ENCODE peak calls at places on chromosomes 3 and 15, in eight cellular contexts. One of them, this sample, is unnamed.

GRCh38 chr3:117473981-117474563 is 764.5 kb downstream of the TUSC7 start:
- DNase-seq in colonic mucosa: no peak
- DNase-seq in fibroblast of lung: no peak
- DNase-seq in AG09319: no peak
- DNase-seq in lung: no peak
- DNase-seq in mammary epithelial cell: no peak
- DNase-seq in psoas muscle: no peak
- DNase-seq in dorsolateral prefrontal cortex: no peak
- DNase-seq in this sample: no peak

GRCh38 chr3:107988464-107989156 is 102.2 kb downstream of the CD47 start:
- DNase-seq in colonic mucosa: peak; percentile 85
- DNase-seq in fibroblast of lung: peak; percentile 59
- DNase-seq in AG09319: peak; percentile 20
- DNase-seq in lung: peak; percentile 81
- DNase-seq in mammary epithelial cell: peak; percentile 64
- DNase-seq in psoas muscle: peak; percentile 53
- DNase-seq in dorsolateral prefrontal cortex: no peak
- DNase-seq in this sample: peak; percentile 83

GRCh38 chr3:136595862-136596697 is 156.1 kb downstream of the STAG1 start:
- DNase-seq in colonic mucosa: no peak
- DNase-seq in fibroblast of lung: no peak
- DNase-seq in AG09319: no peak
- DNase-seq in lung: no peak
- DNase-seq in mammary epithelial cell: no peak
- DNase-seq in psoas muscle: no peak
- DNase-seq in dorsolateral prefrontal cortex: no peak
- DNase-seq in this sample: no peak

GRCh38 chr15:101003706-101004105 is 84.5 kb downstream of the LRRK1 start:
- DNase-seq in colonic mucosa: peak; percentile 13
- DNase-seq in fibroblast of lung: no peak
- DNase-seq in AG09319: no peak
- DNase-seq in lung: no peak
- DNase-seq in mammary epithelial cell: no peak
- DNase-seq in psoas muscle: no peak
- DNase-seq in dorsolateral prefrontal cortex: no peak
- DNase-seq in this sample: no peak

GRCh38 chr15:79932447-79932846 is 35.6 kb upstream of the MTHFS start:
- DNase-seq in colonic mucosa: no peak
- DNase-seq in fibroblast of lung: peak; percentile 13
- DNase-seq in AG09319: no peak
- DNase-seq in lung: no peak
- DNase-seq in mammary epithelial cell: no peak
- DNase-seq in psoas muscle: no peak
- DNase-seq in dorsolateral prefrontal cortex: no peak
- DNase-seq in this sample: no peak

GRCh38 chr3:72085036-72085435 is 300.1 kb upstream of the PROK2 start:
- DNase-seq in colonic mucosa: no peak
- DNase-seq in fibroblast of lung: no peak
- DNase-seq in AG09319: no peak
- DNase-seq in lung: no peak
- DNase-seq in mammary epithelial cell: no peak
- DNase-seq in psoas muscle: no peak
- DNase-seq in dorsolateral prefrontal cortex: no peak
- DNase-seq in this sample: no peak

GRCh38 chr15:99704444-99704838 is 28.8 kb downstream of the LYSMD4 start:
- DNase-seq in colonic mucosa: peak; percentile 46
- DNase-seq in fibroblast of lung: peak; percentile 80
- DNase-seq in AG09319: peak; percentile 69
- DNase-seq in lung: no peak
- DNase-seq in mammary epithelial cell: peak; percentile 83
- DNase-seq in psoas muscle: no peak
- DNase-seq in dorsolateral prefrontal cortex: no peak
- DNase-seq in this sample: no peak

GRCh38 chr15:57263520-57263919 is 112.8 kb upstream of the CGNL1 start:
- DNase-seq in colonic mucosa: no peak
- DNase-seq in fibroblast of lung: no peak
- DNase-seq in AG09319: no peak
- DNase-seq in lung: no peak
- DNase-seq in mammary epithelial cell: no peak
- DNase-seq in psoas muscle: no peak
- DNase-seq in dorsolateral prefrontal cortex: no peak
- DNase-seq in this sample: no peak

GRCh38 chr3:25558796-25559195 is 105.9 kb downstream of the TOP2B start:
- DNase-seq in colonic mucosa: no peak
- DNase-seq in fibroblast of lung: peak; percentile 89
- DNase-seq in AG09319: no peak
- DNase-seq in lung: no peak
- DNase-seq in mammary epithelial cell: no peak
- DNase-seq in psoas muscle: no peak
- DNase-seq in dorsolateral prefrontal cortex: no peak
- DNase-seq in this sample: no peak

GRCh38 chr3:128167973-128168674 is 14.8 kb downstream of the EEFSEC start:
- DNase-seq in colonic mucosa: no peak
- DNase-seq in fibroblast of lung: no peak
- DNase-seq in AG09319: no peak
- DNase-seq in lung: no peak
- DNase-seq in mammary epithelial cell: no peak
- DNase-seq in psoas muscle: peak; percentile 22
- DNase-seq in dorsolateral prefrontal cortex: no peak
- DNase-seq in this sample: no peak

GRCh38 chr15:38620851-38621594 is 56.4 kb upstream of the RASGRP1 start:
- DNase-seq in colonic mucosa: no peak
- DNase-seq in fibroblast of lung: no peak
- DNase-seq in AG09319: no peak
- DNase-seq in lung: no peak
- DNase-seq in mammary epithelial cell: no peak
- DNase-seq in psoas muscle: no peak
- DNase-seq in dorsolateral prefrontal cortex: no peak
- DNase-seq in this sample: no peak

GRCh38 chr15:75206006-75206405 is 4.3 kb downstream of the C15orf39 start:
- DNase-seq in colonic mucosa: no peak
- DNase-seq in fibroblast of lung: no peak
- DNase-seq in AG09319: no peak
- DNase-seq in lung: no peak
- DNase-seq in mammary epithelial cell: no peak
- DNase-seq in psoas muscle: no peak
- DNase-seq in dorsolateral prefrontal cortex: no peak
- DNase-seq in this sample: no peak

GRCh38 chr3:197718904-197719303 is 17.8 kb downstream of the RUBCN start:
- DNase-seq in colonic mucosa: no peak
- DNase-seq in fibroblast of lung: peak; percentile 94
- DNase-seq in AG09319: no peak
- DNase-seq in lung: no peak
- DNase-seq in mammary epithelial cell: peak; percentile 99
- DNase-seq in psoas muscle: no peak
- DNase-seq in dorsolateral prefrontal cortex: no peak
- DNase-seq in this sample: no peak

GRCh38 chr3:194300392-194300758 is 50.8 kb downstream of the CPN2 start:
- DNase-seq in colonic mucosa: peak; percentile 49
- DNase-seq in fibroblast of lung: peak; percentile 81
- DNase-seq in AG09319: no peak
- DNase-seq in lung: no peak
- DNase-seq in mammary epithelial cell: no peak
- DNase-seq in psoas muscle: peak; percentile 84
- DNase-seq in dorsolateral prefrontal cortex: no peak
- DNase-seq in this sample: peak; percentile 39
- TF ChIP-seq CTCF in colonic mucosa: no peak
- TF ChIP-seq CTCF in fibroblast of lung: no peak
- TF ChIP-seq CTCF in AG09319: peak; percentile 13
- TF ChIP-seq CTCF in lung: no peak
- TF ChIP-seq CTCF in mammary epithelial cell: no peak
- TF ChIP-seq CTCF in psoas muscle: peak; percentile 26
- TF ChIP-seq CTCF in dorsolateral prefrontal cortex: no peak
- TF ChIP-seq CTCF in this sample: no peak

DNA sequence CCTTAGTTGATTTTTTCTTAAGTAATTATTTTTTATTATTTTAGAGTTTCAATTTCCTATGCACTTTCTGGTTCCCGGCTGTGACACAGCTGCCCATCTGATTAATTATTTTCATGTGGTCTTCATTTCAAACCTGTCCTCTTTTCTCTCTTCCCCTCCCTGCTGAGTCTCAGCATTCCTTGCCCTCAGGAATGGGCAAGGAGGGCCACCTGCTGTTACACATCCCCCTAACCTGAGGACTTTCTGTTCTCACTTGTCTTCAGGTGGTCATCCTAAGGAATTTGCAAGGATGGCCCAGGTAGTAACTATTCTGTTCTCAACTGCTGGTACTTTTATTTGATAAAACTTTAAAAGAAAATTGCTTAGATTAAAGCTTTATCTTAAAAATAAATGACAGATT is 545.0 kb downstream of the OTOL1 start:
- DNase-seq in colonic mucosa: no peak
- DNase-seq in fibroblast of lung: no peak
- DNase-seq in AG09319: no peak
- DNase-seq in lung: no peak
- DNase-seq in mammary epithelial cell: no peak
- DNase-seq in psoas muscle: no peak
- DNase-seq in dorsolateral prefrontal cortex: no peak
- DNase-seq in this sample: no peak
- TF ChIP-seq CTCF in colonic mucosa: no peak
- TF ChIP-seq CTCF in fibroblast of lung: no peak
- TF ChIP-seq CTCF in AG09319: no peak
- TF ChIP-seq CTCF in lung: no peak
- TF ChIP-seq CTCF in mammary epithelial cell: no peak
- TF ChIP-seq CTCF in psoas muscle: no peak
- TF ChIP-seq CTCF in dorsolateral prefrontal cortex: no peak
- TF ChIP-seq CTCF in this sample: no peak

GRCh38 chr15:92747047-92747446 is 91.5 kb upstream of the FAM174B start:
- DNase-seq in colonic mucosa: no peak
- DNase-seq in fibroblast of lung: no peak
- DNase-seq in AG09319: no peak
- DNase-seq in lung: no peak
- DNase-seq in mammary epithelial cell: no peak
- DNase-seq in psoas muscle: no peak
- DNase-seq in dorsolateral prefrontal cortex: no peak
- DNase-seq in this sample: no peak
- TF ChIP-seq CTCF in colonic mucosa: no peak
- TF ChIP-seq CTCF in fibroblast of lung: no peak
- TF ChIP-seq CTCF in AG09319: no peak
- TF ChIP-seq CTCF in lung: no peak
- TF ChIP-seq CTCF in mammary epithelial cell: no peak
- TF ChIP-seq CTCF in psoas muscle: no peak
- TF ChIP-seq CTCF in dorsolateral prefrontal cortex: no peak
- TF ChIP-seq CTCF in this sample: no peak

DNA sequence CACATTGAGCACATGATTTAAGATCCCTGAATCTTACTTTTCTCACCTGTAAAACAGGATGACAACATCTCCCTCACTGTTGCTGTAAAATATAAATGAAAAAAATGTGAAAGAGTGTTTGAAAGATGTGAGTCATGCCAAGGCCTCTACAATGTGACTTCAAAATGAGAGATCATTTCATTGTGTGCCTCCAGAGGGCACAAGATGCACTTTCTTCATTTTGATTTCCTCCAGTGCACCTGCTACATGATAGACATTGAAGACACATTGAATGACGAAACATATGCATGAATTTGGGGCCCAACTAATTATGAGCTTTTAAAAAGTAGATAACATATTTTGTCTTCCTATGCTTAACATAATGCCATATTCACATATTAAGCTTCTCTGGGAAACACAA is 170.3 kb downstream of the MOBP start:
- DNase-seq in colonic mucosa: no peak
- DNase-seq in fibroblast of lung: peak; percentile 48
- DNase-seq in AG09319: no peak
- DNase-seq in lung: no peak
- DNase-seq in mammary epithelial cell: peak; percentile 63
- DNase-seq in psoas muscle: no peak
- DNase-seq in dorsolateral prefrontal cortex: no peak
- DNase-seq in this sample: no peak
- TF ChIP-seq CTCF in colonic mucosa: no peak
- TF ChIP-seq CTCF in fibroblast of lung: peak; percentile 26
- TF ChIP-seq CTCF in AG09319: no peak
- TF ChIP-seq CTCF in lung: no peak
- TF ChIP-seq CTCF in mammary epithelial cell: peak; percentile 49
- TF ChIP-seq CTCF in psoas muscle: no peak
- TF ChIP-seq CTCF in dorsolateral prefrontal cortex: no peak
- TF ChIP-seq CTCF in this sample: no peak

DNA sequence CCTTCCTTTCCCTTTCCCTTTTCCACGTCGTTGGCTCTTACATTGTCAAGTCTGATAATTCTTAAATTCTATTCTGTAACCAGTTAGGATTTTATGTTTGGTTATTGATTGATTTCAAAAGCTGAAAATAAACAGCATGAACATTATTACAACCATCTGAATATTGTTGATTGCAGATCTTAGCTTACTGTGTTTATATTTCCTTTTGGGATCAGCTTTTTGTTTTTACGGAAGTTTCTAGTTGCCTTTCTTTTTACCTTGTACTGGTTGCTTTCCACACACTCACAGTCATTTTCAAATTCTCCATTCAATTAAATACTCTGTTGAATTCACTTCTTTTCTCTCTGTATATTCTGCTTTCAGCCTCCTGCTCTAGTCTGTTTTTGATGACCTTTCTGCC is 16.6 kb downstream of the ZNF35 start:
- DNase-seq in colonic mucosa: no peak
- DNase-seq in fibroblast of lung: no peak
- DNase-seq in AG09319: no peak
- DNase-seq in lung: no peak
- DNase-seq in mammary epithelial cell: no peak
- DNase-seq in psoas muscle: no peak
- DNase-seq in dorsolateral prefrontal cortex: no peak
- DNase-seq in this sample: no peak
- TF ChIP-seq CTCF in colonic mucosa: no peak
- TF ChIP-seq CTCF in fibroblast of lung: no peak
- TF ChIP-seq CTCF in AG09319: no peak
- TF ChIP-seq CTCF in lung: no peak
- TF ChIP-seq CTCF in mammary epithelial cell: no peak
- TF ChIP-seq CTCF in psoas muscle: no peak
- TF ChIP-seq CTCF in dorsolateral prefrontal cortex: no peak
- TF ChIP-seq CTCF in this sample: no peak

GRCh38 chr3:171049831-171050444 is 23.4 kb upstream of the SLC2A2 start:
- DNase-seq in colonic mucosa: peak; percentile 31
- DNase-seq in fibroblast of lung: peak; percentile 50
- DNase-seq in AG09319: peak; percentile 20
- DNase-seq in lung: peak; percentile 50
- DNase-seq in mammary epithelial cell: peak; percentile 49
- DNase-seq in psoas muscle: peak; percentile 30
- DNase-seq in dorsolateral prefrontal cortex: peak; percentile 55
- DNase-seq in this sample: no peak
- TF ChIP-seq CTCF in colonic mucosa: peak; percentile 36
- TF ChIP-seq CTCF in fibroblast of lung: peak; percentile 57
- TF ChIP-seq CTCF in AG09319: peak; percentile 70
- TF ChIP-seq CTCF in lung: peak; percentile 27
- TF ChIP-seq CTCF in mammary epithelial cell: peak; percentile 58
- TF ChIP-seq CTCF in psoas muscle: peak; percentile 46
- TF ChIP-seq CTCF in dorsolateral prefrontal cortex: peak; percentile 58
- TF ChIP-seq CTCF in this sample: no peak